ENCODE peak calls at places on chromosomes 4 and X, in five cellular contexts. E, N, V, Y and W are unnamed samples.

GRCh38 chr4:173332963-173333657 is 1.0 kb downstream of the HMGB2 start:
- DNase-seq in E (peak), N (peak), V (peak), Y (no peak), W (peak)

GRCh38 chr4:108834167-108834566 is 71.3 kb upstream of the ETNPPL start:
- DNase-seq in E (no peak), N (peak), V (peak), Y (no peak), W (no peak)

GRCh38 chr4:112765317-112765989 is 128.5 kb downstream of the LARP7 start:
- DNase-seq in E (peak), N (peak), V (peak), Y (no peak), W (peak)

GRCh38 chrX:118652717-118653116 is 74.7 kb upstream of the IL13RA1 start:
- DNase-seq in E (no peak), N (peak), V (no peak), Y (no peak), W (peak)

GRCh38 chr4:118400362-118400761 is 47.6 kb upstream of the PRSS12 start:
- DNase-seq in E (no peak), N (peak), V (peak), Y (no peak), W (no peak)

GRCh38 chr4:188053302-188053701 is 56.1 kb downstream of the TRIML2 start:
- DNase-seq in E (peak), N (no peak), V (no peak), Y (no peak), W (no peak)

GRCh38 chr4:26590639-26591038 is 6.8 kb downstream of the TBC1D19 start:
- DNase-seq in E (peak), N (peak), V (no peak), Y (no peak), W (peak)

GRCh38 chr4:170138580-170139194 is 48.9 kb upstream of the AADAT start:
- DNase-seq in E (peak), N (peak), V (peak), Y (peak), W (peak)

GRCh38 chr4:15882675-15883086 is 55.9 kb downstream of the FGFBP1 start:
- DNase-seq in E (peak), N (peak), V (peak), Y (peak), W (peak)

GRCh38 chrX:46814966-46815365 is 21.9 kb upstream of the RP2 start:
- DNase-seq in E (no peak), N (no peak), V (no peak), Y (no peak), W (no peak)

GRCh38 chr4:184402239-184402638 is 72.1 kb downstream of the IRF2 start:
- DNase-seq in E (no peak), N (no peak), V (no peak), Y (peak), W (no peak)

GRCh38 chr4:8070751-8071718 is 87.6 kb downstream of the ABLIM2 start:
- DNase-seq in E (no peak), N (no peak), V (no peak), Y (no peak), W (no peak)

GRCh38 chrX:1222511-1223252 is 10.2 kb upstream of the CRLF2 start:
- DNase-seq in E (no peak), N (no peak), V (peak), Y (no peak), W (no peak)

GRCh38 chr4:138062929-138063328 is 179.2 kb downstream of the SLC7A11 start:
- DNase-seq in E (peak), N (peak), V (peak), Y (no peak), W (peak)

GRCh38 chr4:73251384-73251783 is 7.2 kb downstream of the ANKRD17 start:
- DNase-seq in E (peak), N (no peak), V (no peak), Y (no peak), W (peak)

GRCh38 chrX:105695451-105695850 is 126.9 kb upstream of the NRK start:
- DNase-seq in E (no peak), N (peak), V (peak), Y (no peak), W (no peak)

GRCh38 chr4:164731827-164732474 is 22.0 kb upstream of the SMIM31 start:
- DNase-seq in E (peak), N (peak), V (peak), Y (peak), W (peak)

GRCh38 chrX:40945366-40945713 is 139.9 kb upstream of the USP9X start:
- DNase-seq in E (peak), N (peak), V (peak), Y (no peak), W (peak)

GRCh38 chrX:1451251-1451675 is 1.4 kb downstream of the ASMTL start:
- DNase-seq in E (no peak), N (no peak), V (no peak), Y (no peak), W (no peak)

GRCh38 chr4:176875026-176875425 is 82.3 kb upstream of the VEGFC start:
- DNase-seq in E (no peak), N (no peak), V (no peak), Y (no peak), W (no peak)

GRCh38 chr4:4763815-4764202 is 95.7 kb upstream of the MSX1 start:
- DNase-seq in E (no peak), N (peak), V (peak), Y (no peak), W (no peak)

GRCh38 chr4:4764506-4764905 is 95.0 kb upstream of the MSX1 start:
- DNase-seq in E (no peak), N (no peak), V (no peak), Y (no peak), W (no peak)

GRCh38 chr4:4762300-4762699 is 97.2 kb upstream of the MSX1 start:
- DNase-seq in E (no peak), N (no peak), V (no peak), Y (no peak), W (no peak)

GRCh38 chr4:4761128-4761991 is 98.1 kb upstream of the MSX1 start:
- DNase-seq in E (peak), N (no peak), V (peak), Y (peak), W (no peak)

GRCh38 chr4:4762909-4763814 is 96.3 kb upstream of the MSX1 start:
- DNase-seq in E (peak), N (peak), V (peak), Y (peak), W (peak)
- H3K9ac ChIP-seq in E (peak), N (no peak), V (peak), Y (no peak), W (no peak)

DNA sequence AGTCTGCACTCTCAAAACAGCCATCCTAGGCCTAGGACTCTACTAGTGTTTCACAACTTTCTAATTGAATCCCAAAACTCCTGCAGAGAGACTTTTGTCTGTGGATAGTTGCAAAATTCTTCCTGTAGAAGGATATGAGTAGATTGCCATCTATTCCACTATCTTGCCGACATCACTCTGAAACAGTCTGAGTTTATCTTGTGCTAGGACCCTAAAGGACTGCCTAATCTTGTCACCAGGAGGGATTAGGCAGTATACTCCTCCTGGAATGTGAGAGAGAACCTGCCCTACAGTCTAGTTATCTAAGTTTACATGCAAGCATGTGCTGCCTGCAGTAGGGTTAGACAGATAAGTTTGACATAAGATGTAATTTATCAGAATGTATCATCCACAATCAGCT is 1646.6 kb upstream of the PCDH7 start:
- DNase-seq in E (peak), N (no peak), V (no peak), Y (no peak), W (no peak)
- H4K8ac ChIP-seq in E (no peak), N (no peak), V (no peak), Y (no peak), W (no peak)

DNA sequence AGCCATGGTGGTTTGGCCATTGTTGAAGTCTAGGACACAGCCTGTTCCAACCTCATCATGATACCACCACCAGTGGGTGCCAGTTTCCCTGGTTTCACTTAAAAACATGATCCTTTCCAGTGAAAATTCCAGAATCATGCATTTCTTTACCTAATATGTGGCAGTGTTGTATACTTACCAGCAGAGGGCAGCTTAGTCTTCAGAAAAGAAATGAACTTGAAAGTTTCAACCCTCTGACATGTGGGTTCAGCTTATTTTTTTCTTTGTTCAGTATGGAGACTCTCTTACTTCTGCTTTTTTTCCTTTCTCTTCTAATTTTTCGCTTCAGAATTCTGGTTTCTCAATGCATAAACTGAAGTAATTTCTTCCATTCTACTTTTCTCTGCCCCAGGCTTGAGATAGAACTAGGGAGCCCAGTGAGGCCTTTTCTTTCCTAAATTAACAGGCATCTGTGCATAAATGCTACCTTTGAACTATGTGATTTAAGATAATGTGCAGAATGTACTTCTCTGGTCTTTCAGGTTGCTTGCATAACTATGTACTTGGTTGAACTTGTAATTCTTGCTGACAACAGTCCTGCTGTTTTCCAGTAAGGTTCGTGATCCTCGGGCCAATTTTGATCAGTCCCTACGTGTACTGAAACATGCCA is 10.7 kb downstream of the LIAS start:
- DNase-seq in E (peak), N (peak), V (peak), Y (no peak), W (peak)
- H3K9ac ChIP-seq in E (peak), N (no peak), V (peak), Y (no peak), W (no peak)

GRCh38 chr4:38703625-38704024 is 39.6 kb downstream of the KLF3 start:
- DNase-seq in E (no peak), N (no peak), V (no peak), Y (no peak), W (no peak)
- H4K8ac ChIP-seq in E (no peak), N (no peak), V (no peak), Y (no peak), W (no peak)

GRCh38 chr4:161577604-161578301 is 586.0 kb downstream of the FSTL5 start:
- DNase-seq in E (peak), N (peak), V (peak), Y (no peak), W (no peak)
- H3K9ac ChIP-seq in E (no peak), N (no peak), V (peak), Y (no peak), W (no peak)

DNA sequence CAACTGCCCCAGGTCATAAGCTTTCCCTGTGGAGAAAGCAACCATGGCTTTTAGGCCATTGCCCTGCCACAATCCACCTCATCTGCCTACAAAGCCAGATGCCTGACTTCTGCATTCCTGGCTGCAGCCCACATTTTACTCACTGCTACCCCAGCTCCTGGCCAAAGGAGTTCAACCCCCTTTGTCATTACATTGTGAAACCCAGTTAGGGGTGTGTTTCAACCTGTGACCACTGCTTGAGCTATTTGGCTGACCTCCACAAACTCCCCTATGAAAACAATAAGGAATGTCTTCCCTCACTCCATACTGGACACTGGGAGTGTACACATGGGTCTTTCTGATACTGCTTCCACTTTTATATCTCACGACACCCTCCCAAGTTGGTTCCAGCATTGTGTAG is 589.2 kb downstream of the SH3BGRL start:
- DNase-seq in E (no peak), N (no peak), V (no peak), Y (no peak), W (no peak)
- H4K8ac ChIP-seq in E (no peak), N (no peak), V (no peak), Y (no peak), W (no peak)

GRCh38 chr4:100682477-100683218 is 164.8 kb upstream of the EMCN start:
- DNase-seq in E (no peak), N (no peak), V (no peak), Y (no peak), W (no peak)
- H3K9ac ChIP-seq in E (no peak), N (no peak), V (no peak), Y (no peak), W (no peak)